ENCODE peak calls at places on chromosomes 7 and 10, in ten cellular contexts. One of them, this sample, is unnamed.
A peak's percentile ranks its signal among the peaks of the same experiment; 100 is the strongest.

GRCh38 chr10:21292763-21293517 is 232.5 kb downstream of the SKIDA1 start:
- DNase-seq in mesendoderm: peak; percentile 98
- DNase-seq in PC-3: peak; percentile 92
- DNase-seq in adrenal gland: peak; percentile 68
- DNase-seq in small intestine: peak; percentile 2
- DNase-seq in GM23248: peak; percentile 97
- DNase-seq in mucosa of descending colon: peak; percentile 35
- DNase-seq in cardiac muscle cell: peak; percentile 72
- DNase-seq in fibroblast of lung: peak; percentile 98
- DNase-seq in aorta: peak; percentile 85
- DNase-seq in this sample: no peak

GRCh38 chr10:71075066-71075758 is 137.2 kb upstream of the UNC5B start:
- DNase-seq in fibroblast of lung: no peak
- DNase-seq in PC-3: no peak
- DNase-seq in aorta: peak; percentile 60
- DNase-seq in mesendoderm: no peak
- DNase-seq in mucosa of descending colon: no peak
- DNase-seq in small intestine: no peak
- DNase-seq in GM23248: no peak
- DNase-seq in cardiac muscle cell: peak; percentile 47
- DNase-seq in adrenal gland: no peak
- DNase-seq in this sample: no peak

GRCh38 chr7:94382155-94382554 is 12.5 kb upstream of the COL1A2 start:
- DNase-seq in aorta: no peak
- DNase-seq in PC-3: peak; percentile 65
- DNase-seq in adrenal gland: no peak
- DNase-seq in mucosa of descending colon: no peak
- DNase-seq in mesendoderm: no peak
- DNase-seq in cardiac muscle cell: no peak
- DNase-seq in small intestine: no peak
- DNase-seq in GM23248: peak; percentile 88
- DNase-seq in fibroblast of lung: no peak
- DNase-seq in this sample: no peak

GRCh38 chr10:48484911-48485310 is 120.0 kb downstream of the ARHGAP22 start:
- DNase-seq in fibroblast of lung: no peak
- DNase-seq in small intestine: no peak
- DNase-seq in aorta: no peak
- DNase-seq in GM23248: no peak
- DNase-seq in mesendoderm: no peak
- DNase-seq in PC-3: no peak
- DNase-seq in mucosa of descending colon: no peak
- DNase-seq in adrenal gland: no peak
- DNase-seq in cardiac muscle cell: no peak
- DNase-seq in this sample: no peak

GRCh38 chr10:104734408-104734807 is 93.3 kb downstream of the SORCS3 start:
- DNase-seq in PC-3: no peak
- DNase-seq in aorta: no peak
- DNase-seq in mesendoderm: no peak
- DNase-seq in GM23248: no peak
- DNase-seq in cardiac muscle cell: no peak
- DNase-seq in small intestine: no peak
- DNase-seq in fibroblast of lung: no peak
- DNase-seq in mucosa of descending colon: no peak
- DNase-seq in adrenal gland: no peak
- DNase-seq in this sample: no peak

GRCh38 chr7:38306914-38307313 is 33.5 kb upstream of the TARP start:
- DNase-seq in GM23248: no peak
- DNase-seq in mesendoderm: no peak
- DNase-seq in adrenal gland: no peak
- DNase-seq in fibroblast of lung: no peak
- DNase-seq in PC-3: no peak
- DNase-seq in cardiac muscle cell: no peak
- DNase-seq in aorta: no peak
- DNase-seq in mucosa of descending colon: no peak
- DNase-seq in small intestine: peak; percentile 16
- DNase-seq in this sample: peak; percentile 50

GRCh38 chr10:60305394-60305892 is 84.2 kb downstream of the ANK3 start:
- DNase-seq in aorta: no peak
- DNase-seq in mesendoderm: no peak
- DNase-seq in GM23248: peak; percentile 48
- DNase-seq in cardiac muscle cell: no peak
- DNase-seq in mucosa of descending colon: no peak
- DNase-seq in PC-3: no peak
- DNase-seq in adrenal gland: no peak
- DNase-seq in fibroblast of lung: peak; percentile 44
- DNase-seq in small intestine: no peak
- DNase-seq in this sample: no peak

GRCh38 chr7:94888542-94888941 is 18.9 kb upstream of the PPP1R9A start:
- DNase-seq in mesendoderm: peak; percentile 36
- DNase-seq in PC-3: peak; percentile 29
- DNase-seq in cardiac muscle cell: peak; percentile 5
- DNase-seq in fibroblast of lung: peak; percentile 14
- DNase-seq in aorta: no peak
- DNase-seq in mucosa of descending colon: peak; percentile 55
- DNase-seq in GM23248: no peak
- DNase-seq in small intestine: peak; percentile 68
- DNase-seq in adrenal gland: peak; percentile 25
- DNase-seq in this sample: no peak

GRCh38 chr7:36661135-36661840 is 63.0 kb downstream of the AOAH start:
- DNase-seq in cardiac muscle cell: no peak
- DNase-seq in adrenal gland: no peak
- DNase-seq in PC-3: peak; percentile 55
- DNase-seq in aorta: no peak
- DNase-seq in GM23248: peak; percentile 24
- DNase-seq in fibroblast of lung: no peak
- DNase-seq in mesendoderm: peak; percentile 84
- DNase-seq in small intestine: peak; percentile 89
- DNase-seq in mucosa of descending colon: peak; percentile 63
- DNase-seq in this sample: no peak

GRCh38 chr7:137933270-137934017 is 68.4 kb downstream of the CREB3L2 start:
- DNase-seq in small intestine: no peak
- DNase-seq in fibroblast of lung: peak; percentile 73
- DNase-seq in PC-3: no peak
- DNase-seq in aorta: peak; percentile 82
- DNase-seq in mesendoderm: peak; percentile 72
- DNase-seq in adrenal gland: no peak
- DNase-seq in cardiac muscle cell: no peak
- DNase-seq in GM23248: peak; percentile 76
- DNase-seq in mucosa of descending colon: no peak
- DNase-seq in this sample: no peak

GRCh38 chr10:73509695-73510094 is 13.9 kb upstream of the PPP3CB start:
- DNase-seq in small intestine: no peak
- DNase-seq in PC-3: no peak
- DNase-seq in cardiac muscle cell: no peak
- DNase-seq in aorta: no peak
- DNase-seq in mucosa of descending colon: no peak
- DNase-seq in mesendoderm: no peak
- DNase-seq in fibroblast of lung: no peak
- DNase-seq in GM23248: no peak
- DNase-seq in adrenal gland: no peak
- DNase-seq in this sample: peak; percentile 45

GRCh38 chr10:110398419-110399162 is 93.9 kb upstream of the SMNDC1 start:
- DNase-seq in PC-3: peak; percentile 96
- DNase-seq in small intestine: peak; percentile 78
- DNase-seq in cardiac muscle cell: no peak
- DNase-seq in mucosa of descending colon: peak; percentile 83
- DNase-seq in GM23248: peak; percentile 99
- DNase-seq in aorta: peak; percentile 87
- DNase-seq in adrenal gland: peak; percentile 81
- DNase-seq in fibroblast of lung: peak; percentile 97
- DNase-seq in mesendoderm: peak; percentile 85
- DNase-seq in this sample: no peak

GRCh38 chr7:36746347-36746746 is 22.1 kb upstream of the AOAH start:
- DNase-seq in mesendoderm: no peak
- DNase-seq in PC-3: no peak
- DNase-seq in mucosa of descending colon: no peak
- DNase-seq in small intestine: no peak
- DNase-seq in adrenal gland: no peak
- DNase-seq in GM23248: no peak
- DNase-seq in fibroblast of lung: peak; percentile 58
- DNase-seq in aorta: no peak
- DNase-seq in cardiac muscle cell: peak; percentile 36
- DNase-seq in this sample: no peak

GRCh38 chr7:52009195-52009594 is 692.6 kb upstream of the COBL start:
- DNase-seq in aorta: no peak
- DNase-seq in mesendoderm: no peak
- DNase-seq in PC-3: no peak
- DNase-seq in GM23248: no peak
- DNase-seq in adrenal gland: no peak
- DNase-seq in small intestine: no peak
- DNase-seq in cardiac muscle cell: no peak
- DNase-seq in fibroblast of lung: no peak
- DNase-seq in mucosa of descending colon: no peak
- DNase-seq in this sample: no peak

GRCh38 chr10:9437131-9437530 is 1382.6 kb downstream of the GATA3 start:
- DNase-seq in mesendoderm: peak; percentile 9
- DNase-seq in fibroblast of lung: peak; percentile 2
- DNase-seq in PC-3: no peak
- DNase-seq in mucosa of descending colon: no peak
- DNase-seq in small intestine: no peak
- DNase-seq in GM23248: peak; percentile 21
- DNase-seq in aorta: no peak
- DNase-seq in adrenal gland: no peak
- DNase-seq in cardiac muscle cell: no peak
- DNase-seq in this sample: no peak

GRCh38 chr10:75226656-75227055 is 9.1 kb downstream of the COMTD1 start:
- DNase-seq in small intestine: no peak
- DNase-seq in mesendoderm: peak; percentile 65
- DNase-seq in cardiac muscle cell: no peak
- DNase-seq in GM23248: no peak
- DNase-seq in fibroblast of lung: no peak
- DNase-seq in adrenal gland: no peak
- DNase-seq in mucosa of descending colon: no peak
- DNase-seq in PC-3: no peak
- DNase-seq in aorta: no peak
- DNase-seq in this sample: no peak

GRCh38 chr10:75229961-75230360 is 5.8 kb downstream of the COMTD1 start:
- DNase-seq in mucosa of descending colon: no peak
- DNase-seq in fibroblast of lung: peak; percentile 53
- DNase-seq in GM23248: peak; percentile 69
- DNase-seq in mesendoderm: no peak
- DNase-seq in PC-3: peak; percentile 50
- DNase-seq in adrenal gland: no peak
- DNase-seq in small intestine: no peak
- DNase-seq in cardiac muscle cell: no peak
- DNase-seq in aorta: no peak
- DNase-seq in this sample: no peak

GRCh38 chr10:75230600-75231038 is 5.1 kb downstream of the COMTD1 start:
- DNase-seq in adrenal gland: peak; percentile 90
- DNase-seq in small intestine: peak; percentile 89
- DNase-seq in GM23248: peak; percentile 89
- DNase-seq in cardiac muscle cell: peak; percentile 92
- DNase-seq in PC-3: peak; percentile 100
- DNase-seq in aorta: peak; percentile 97
- DNase-seq in mesendoderm: peak; percentile 91
- DNase-seq in mucosa of descending colon: peak; percentile 97
- DNase-seq in fibroblast of lung: peak; percentile 88
- DNase-seq in this sample: peak; percentile 90

GRCh38 chr10:75228278-75228677 is 7.5 kb downstream of the COMTD1 start:
- DNase-seq in GM23248: no peak
- DNase-seq in small intestine: no peak
- DNase-seq in cardiac muscle cell: no peak
- DNase-seq in PC-3: no peak
- DNase-seq in aorta: no peak
- DNase-seq in mucosa of descending colon: no peak
- DNase-seq in adrenal gland: no peak
- DNase-seq in mesendoderm: no peak
- DNase-seq in fibroblast of lung: no peak
- DNase-seq in this sample: peak; percentile 27

DNA sequence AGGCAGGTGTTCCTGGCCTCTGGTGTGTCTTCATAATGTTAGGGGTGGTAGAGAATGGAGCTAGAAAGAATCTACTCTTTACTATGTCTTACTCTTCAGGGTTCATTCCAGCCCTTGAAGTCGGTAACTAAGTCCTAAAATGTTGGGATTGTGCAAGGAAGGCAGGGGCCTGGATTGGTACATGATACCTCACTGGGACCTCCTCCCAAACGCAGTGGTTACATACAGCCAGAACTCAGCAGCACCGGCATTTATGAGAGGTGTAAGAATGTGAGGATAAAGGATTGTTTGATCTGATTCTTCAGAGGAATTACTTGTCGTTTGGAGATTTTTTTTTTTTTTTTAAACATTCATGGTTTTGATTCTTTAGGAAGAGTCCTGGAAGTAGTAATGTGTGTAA is 6.9 kb downstream of the COMTD1 start:
- DNase-seq in mucosa of descending colon: no peak
- DNase-seq in fibroblast of lung: peak; percentile 24
- DNase-seq in small intestine: no peak
- DNase-seq in aorta: no peak
- DNase-seq in PC-3: no peak
- DNase-seq in adrenal gland: no peak
- DNase-seq in mesendoderm: no peak
- DNase-seq in cardiac muscle cell: no peak
- DNase-seq in GM23248: peak; percentile 36
- DNase-seq in this sample: no peak
- H3K4me1 ChIP-seq in mucosa of descending colon: peaks cover 13% of the 10 kb centered on the region
- H3K4me1 ChIP-seq in fibroblast of lung: peaks cover 22% of the 10 kb centered on the region
- H3K4me1 ChIP-seq in small intestine: no peaks in the 10 kb centered on the region
- H3K4me1 ChIP-seq in aorta: peaks cover 11% of the 10 kb centered on the region
- H3K4me1 ChIP-seq in PC-3: peaks cover 43% of the 10 kb centered on the region
- H3K4me1 ChIP-seq in adrenal gland: peaks cover 58% of the 10 kb centered on the region
- H3K4me1 ChIP-seq in mesendoderm: peaks cover 22% of the 10 kb centered on the region
- H3K4me1 ChIP-seq in cardiac muscle cell: peaks cover 28% of the 10 kb centered on the region
- H3K4me1 ChIP-seq in GM23248: peaks cover 55% of the 10 kb centered on the region
- H3K4me1 ChIP-seq in this sample: peaks cover 47% of the 10 kb centered on the region

GRCh38 chr10:123995461-123996131 is 97.8 kb downstream of the CHST15 start:
- DNase-seq in small intestine: peak; percentile 27
- DNase-seq in fibroblast of lung: peak; percentile 93
- DNase-seq in aorta: peak; percentile 90
- DNase-seq in adrenal gland: no peak
- DNase-seq in PC-3: peak; percentile 76
- DNase-seq in mesendoderm: peak; percentile 92
- DNase-seq in cardiac muscle cell: peak; percentile 53
- DNase-seq in GM23248: peak; percentile 90
- DNase-seq in mucosa of descending colon: peak; percentile 34
- DNase-seq in this sample: no peak
- H3K4me3 ChIP-seq in small intestine: no peak overlapping the region
- H3K4me3 ChIP-seq in fibroblast of lung: peak overlapping the region; percentile 32
- H3K4me3 ChIP-seq in aorta: no peak overlapping the region
- H3K4me3 ChIP-seq in adrenal gland: no peak overlapping the region
- H3K4me3 ChIP-seq in PC-3: peak overlapping the region; percentile 66
- H3K4me3 ChIP-seq in mesendoderm: no peak overlapping the region
- H3K4me3 ChIP-seq in cardiac muscle cell: no peak overlapping the region
- H3K4me3 ChIP-seq in GM23248: peak overlapping the region; percentile 65
- H3K4me3 ChIP-seq in mucosa of descending colon: no peak overlapping the region
- H3K4me3 ChIP-seq in this sample: no peak overlapping the region

GRCh38 chr10:22607261-22607660 is 107.1 kb downstream of the PIP4K2A start:
- DNase-seq in cardiac muscle cell: peak; percentile 54
- DNase-seq in small intestine: no peak
- DNase-seq in GM23248: no peak
- DNase-seq in fibroblast of lung: no peak
- DNase-seq in PC-3: no peak
- DNase-seq in aorta: no peak
- DNase-seq in mucosa of descending colon: no peak
- DNase-seq in mesendoderm: no peak
- DNase-seq in adrenal gland: no peak
- DNase-seq in this sample: no peak
- H3K4me1 ChIP-seq in cardiac muscle cell: peaks cover 24% of the 10 kb centered on the region
- H3K4me1 ChIP-seq in small intestine: no peaks in the 10 kb centered on the region
- H3K4me1 ChIP-seq in GM23248: peaks cover 17% of the 10 kb centered on the region
- H3K4me1 ChIP-seq in fibroblast of lung: no peaks in the 10 kb centered on the region
- H3K4me1 ChIP-seq in PC-3: peaks cover 13% of the 10 kb centered on the region
- H3K4me1 ChIP-seq in aorta: no peaks in the 10 kb centered on the region
- H3K4me1 ChIP-seq in mucosa of descending colon: no peaks in the 10 kb centered on the region
- H3K4me1 ChIP-seq in mesendoderm: no peaks in the 10 kb centered on the region
- H3K4me1 ChIP-seq in adrenal gland: peaks cover 28% of the 10 kb centered on the region
- H3K4me1 ChIP-seq in this sample: peaks cover 95% of the 10 kb centered on the region

GRCh38 chr10:522350-522749 is 167.1 kb downstream of the DIP2C start:
- DNase-seq in mucosa of descending colon: no peak
- DNase-seq in adrenal gland: no peak
- DNase-seq in aorta: no peak
- DNase-seq in cardiac muscle cell: no peak
- DNase-seq in mesendoderm: no peak
- DNase-seq in fibroblast of lung: no peak
- DNase-seq in GM23248: no peak
- DNase-seq in PC-3: no peak
- DNase-seq in small intestine: no peak
- DNase-seq in this sample: no peak
- H3K4me3 ChIP-seq in mucosa of descending colon: no peak overlapping the region
- H3K4me3 ChIP-seq in adrenal gland: no peak overlapping the region
- H3K4me3 ChIP-seq in aorta: no peak overlapping the region
- H3K4me3 ChIP-seq in cardiac muscle cell: no peak overlapping the region
- H3K4me3 ChIP-seq in mesendoderm: no peak overlapping the region
- H3K4me3 ChIP-seq in fibroblast of lung: no peak overlapping the region
- H3K4me3 ChIP-seq in GM23248: no peak overlapping the region
- H3K4me3 ChIP-seq in PC-3: no peak overlapping the region
- H3K4me3 ChIP-seq in small intestine: no peak overlapping the region
- H3K4me3 ChIP-seq in this sample: no peak overlapping the region

This sample was measured in CD4-positive, alpha-beta memory T cell.